ENCODE peak calls at places on chromosomes 13 and 19, in ten cellular contexts. B, D, W, I, Y, V, Z, N, M and O are unnamed samples.

GRCh38 chr13:42812311-42812710 is 30.9 kb downstream of the FAM216B start:
- DNase-seq in Z (no peak), D (no peak), I (no peak), V (no peak), N (no peak), W (no peak), B (no peak), M (no peak), Y (peak), O (no peak)

GRCh38 chr19:38452430-38453366 is 19.2 kb downstream of the RYR1 start:
- DNase-seq in N (peak), Z (no peak), M (no peak), I (no peak), Y (no peak), V (no peak), D (no peak), W (no peak), B (no peak), O (no peak)

GRCh38 chr19:44841255-44841654 is 4.8 kb upstream of the NECTIN2 start:
- DNase-seq in W (peak), B (no peak), Z (no peak), N (no peak), D (no peak), M (no peak), I (no peak), Y (no peak), V (no peak), O (no peak)

GRCh38 chr13:33208290-33208990 is 77.1 kb downstream of the STARD13 start:
- DNase-seq in V (no peak), W (no peak), Y (no peak), N (no peak), M (no peak), D (no peak), Z (no peak), B (no peak), I (no peak), O (no peak)

GRCh38 chr13:23960566-23961156 is 63.4 kb upstream of the C1QTNF9B start:
- DNase-seq in Z (peak), B (no peak), M (no peak), Y (peak), W (no peak), I (no peak), V (no peak), N (no peak), D (no peak), O (no peak)

GRCh38 chr19:572140-572890 is at the start of gene BSG:
- DNase-seq in M (peak), V (peak), W (peak), N (peak), Y (peak), D (peak), Z (peak), I (peak), B (peak), O (peak)

GRCh38 chr19:6476155-6476895 is 5.3 kb downstream of the DENND1C start:
- DNase-seq in Z (peak), W (peak), D (peak), N (peak), M (no peak), I (peak), B (no peak), V (no peak), Y (peak), O (peak)

GRCh38 chr13:29771247-29771646 is 79.2 kb downstream of the UBL3 start:
- DNase-seq in N (no peak), Y (peak), D (no peak), W (no peak), B (no peak), V (no peak), I (peak), Z (peak), M (no peak), O (no peak)

GRCh38 chr13:79445968-79446645 is 34.8 kb upstream of the NDFIP2 start:
- DNase-seq in V (no peak), W (no peak), M (no peak), Y (no peak), D (no peak), I (no peak), Z (no peak), N (no peak), B (no peak), O (no peak)

GRCh38 chr13:41905600-41906254 is 55.2 kb downstream of the VWA8 start:
- DNase-seq in M (no peak), Z (peak), V (no peak), Y (peak), W (no peak), N (no peak), B (no peak), D (no peak), I (peak), O (no peak)

GRCh38 chr13:27006519-27007161 is 165.0 kb downstream of the USP12 start:
- DNase-seq in M (peak), Y (peak), I (no peak), V (no peak), D (no peak), Z (peak), N (peak), W (peak), B (no peak), O (peak)

GRCh38 chr13:73718248-73718647 is 416.0 kb downstream of the KLF12 start:
- DNase-seq in B (no peak), M (no peak), N (no peak), I (no peak), D (no peak), W (no peak), V (no peak), Y (no peak), Z (no peak), O (no peak)

GRCh38 chr19:14150041-14150769 is 13.8 kb upstream of the ASF1B start:
- DNase-seq in Y (no peak), B (no peak), M (no peak), D (no peak), V (no peak), Z (no peak), N (no peak), I (no peak), W (no peak), O (no peak)

GRCh38 chr13:32309312-32309711 is 5.9 kb downstream of the ZAR1L start:
- DNase-seq in D (no peak), W (no peak), Y (no peak), Z (no peak), B (no peak), I (no peak), M (no peak), V (no peak), N (no peak), O (no peak)

GRCh38 chr13:100102042-100102441 is 13.1 kb downstream of the PCCA start:
- DNase-seq in V (no peak), N (no peak), D (no peak), I (no peak), Y (peak), W (no peak), Z (no peak), B (no peak), M (no peak), O (no peak)

GRCh38 chr19:50639121-50640112 is at the start of gene SYT3:
- DNase-seq in Y (peak), V (no peak), M (peak), I (peak), N (peak), Z (peak), D (peak), W (no peak), B (no peak), O (no peak)

GRCh38 chr19:44987148-44987675 is 14.1 kb upstream of the RELB start:
- DNase-seq in W (no peak), V (no peak), N (no peak), D (no peak), M (no peak), Y (no peak), Z (no peak), I (no peak), B (no peak), O (no peak)

GRCh38 chr19:862529-863304 is 3.3 kb downstream of the CFD start:
- DNase-seq in D (peak), M (no peak), Z (peak), I (peak), Y (peak), W (peak), B (no peak), V (peak), N (peak), O (peak)

GRCh38 chr19:22530042-22530441 is 104.1 kb upstream of the ZNF492 start:
- DNase-seq in Z (no peak), M (no peak), I (no peak), D (no peak), V (no peak), B (no peak), N (no peak), W (no peak), Y (no peak), O (no peak)

GRCh38 chr19:54096642-54097106 is 3.9 kb downstream of the OSCAR start:
- DNase-seq in M (peak), I (no peak), W (no peak), B (no peak), N (no peak), Y (peak), D (no peak), V (no peak), Z (peak), O (no peak)

GRCh38 chr19:47719047-47719885 is 6.0 kb downstream of the EHD2 start:
- DNase-seq in D (peak), Y (peak), V (peak), M (peak), W (peak), I (no peak), B (peak), N (peak), Z (peak), O (peak)

GRCh38 chr13:104014803-104015645 is 948.8 kb upstream of the SLC10A2 start:
- DNase-seq in M (no peak), I (no peak), D (no peak), Z (no peak), Y (peak), W (no peak), V (no peak), B (no peak), N (no peak), O (no peak)

GRCh38 chr19:43767316-43767715 is 12.6 kb upstream of the SMG9 start:
- DNase-seq in M (no peak), Y (no peak), W (no peak), I (no peak), Z (no peak), N (no peak), V (no peak), B (no peak), D (no peak), O (no peak)

GRCh38 chr19:41646589-41647204 is 19.8 kb upstream of the CEACAM4 start:
- DNase-seq in B (no peak), D (no peak), Z (peak), Y (no peak), V (no peak), W (no peak), N (no peak), M (no peak), I (no peak), O (no peak)

GRCh38 chr13:74056829-74057564 is 77.2 kb downstream of the KLF12 start:
- DNase-seq in N (no peak), V (no peak), D (peak), M (no peak), B (no peak), Z (no peak), Y (no peak), W (no peak), I (no peak), O (no peak)

GRCh38 chr13:97307882-97308624 is 85.9 kb downstream of the MBNL2 start:
- DNase-seq in B (no peak), Z (peak), D (no peak), V (no peak), W (no peak), Y (peak), N (no peak), I (no peak), M (no peak), O (no peak)

GRCh38 chr13:43297967-43298366 is 274.6 kb downstream of the DNAJC15 start:
- DNase-seq in D (no peak), Y (no peak), Z (no peak), V (no peak), W (no peak), I (no peak), N (no peak), M (no peak), B (no peak), O (no peak)

GRCh38 chr19:989381-990081 is 5.4 kb downstream of the WDR18 start:
- DNase-seq in M (no peak), V (no peak), Z (no peak), Y (no peak), N (peak), I (no peak), D (no peak), B (no peak), W (no peak), O (no peak)

GRCh38 chr13:66969291-66969690 is 260.8 kb downstream of the PCDH9 start:
- DNase-seq in B (no peak), M (no peak), V (no peak), D (no peak), Y (no peak), Z (no peak), W (no peak), N (no peak), I (no peak), O (no peak)

GRCh38 chr13:113965383-113965874 is 8.4 kb downstream of the C13orf46 start:
- DNase-seq in N (no peak), V (no peak), M (no peak), Y (no peak), D (no peak), I (no peak), W (no peak), Z (no peak), B (no peak), O (no peak)

GRCh38 chr13:25489238-25489637 is 117.5 kb downstream of the ATP8A2 start:
- DNase-seq in D (no peak), V (no peak), Z (no peak), N (no peak), B (no peak), I (no peak), W (no peak), Y (peak), M (no peak), O (no peak)

GRCh38 chr19:13764821-13765394 is 586 bp downstream of the MRI1 start:
- DNase-seq in Z (peak), W (no peak), V (no peak), Y (no peak), N (peak), M (no peak), D (no peak), B (no peak), I (no peak), O (no peak)

GRCh38 chr13:38687246-38688229 is 661 bp downstream of the FREM2 start:
- DNase-seq in I (peak), M (peak), D (no peak), B (no peak), Y (peak), W (no peak), Z (peak), N (peak), V (no peak), O (no peak)

GRCh38 chr13:73171242-73171641 is 112.4 kb downstream of the KLF5 start:
- DNase-seq in M (no peak), D (no peak), Z (no peak), W (no peak), V (no peak), I (no peak), Y (no peak), N (no peak), B (no peak), O (no peak)

GRCh38 chr13:112062619-112063308 is 4.2 kb upstream of the SOX1 start:
- DNase-seq in I (no peak), N (no peak), M (no peak), W (no peak), Y (no peak), V (no peak), B (no peak), Z (no peak), D (no peak), O (peak)
- TF ChIP-seq CTCF in I (no peak), N (no peak), M (no peak), W (no peak), Y (no peak), V (no peak), B (no peak), Z (no peak), D (no peak), O (no peak)

DNA sequence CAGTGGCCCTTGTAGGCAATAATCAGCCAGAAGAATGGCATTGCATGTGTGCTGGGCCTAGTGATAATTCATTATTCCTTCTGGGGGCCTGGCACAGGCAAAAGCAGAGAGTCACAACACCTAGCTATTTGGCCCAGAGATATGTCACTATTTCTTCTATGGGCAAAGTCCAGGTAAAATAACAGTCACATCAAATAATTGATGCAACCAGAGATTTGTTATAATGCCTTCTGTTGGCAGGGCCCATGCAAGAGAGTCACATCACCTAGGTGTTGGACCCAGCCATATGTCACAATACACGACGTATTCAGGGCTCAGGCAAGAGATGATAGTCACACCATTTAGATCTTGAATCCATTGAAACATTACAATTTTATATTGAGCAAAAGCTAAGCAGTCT is 66.1 kb downstream of the ZNF726 start:
- DNase-seq in Y (no peak), Z (no peak), I (no peak), B (no peak), M (no peak), V (no peak), D (no peak), N (no peak), W (no peak), O (no peak)
- H3K4me3 ChIP-seq in Y (no peak), Z (no peak), I (no peak), B (no peak), M (no peak), V (no peak), D (no peak), N (no peak), W (no peak), O (no peak)

DNA sequence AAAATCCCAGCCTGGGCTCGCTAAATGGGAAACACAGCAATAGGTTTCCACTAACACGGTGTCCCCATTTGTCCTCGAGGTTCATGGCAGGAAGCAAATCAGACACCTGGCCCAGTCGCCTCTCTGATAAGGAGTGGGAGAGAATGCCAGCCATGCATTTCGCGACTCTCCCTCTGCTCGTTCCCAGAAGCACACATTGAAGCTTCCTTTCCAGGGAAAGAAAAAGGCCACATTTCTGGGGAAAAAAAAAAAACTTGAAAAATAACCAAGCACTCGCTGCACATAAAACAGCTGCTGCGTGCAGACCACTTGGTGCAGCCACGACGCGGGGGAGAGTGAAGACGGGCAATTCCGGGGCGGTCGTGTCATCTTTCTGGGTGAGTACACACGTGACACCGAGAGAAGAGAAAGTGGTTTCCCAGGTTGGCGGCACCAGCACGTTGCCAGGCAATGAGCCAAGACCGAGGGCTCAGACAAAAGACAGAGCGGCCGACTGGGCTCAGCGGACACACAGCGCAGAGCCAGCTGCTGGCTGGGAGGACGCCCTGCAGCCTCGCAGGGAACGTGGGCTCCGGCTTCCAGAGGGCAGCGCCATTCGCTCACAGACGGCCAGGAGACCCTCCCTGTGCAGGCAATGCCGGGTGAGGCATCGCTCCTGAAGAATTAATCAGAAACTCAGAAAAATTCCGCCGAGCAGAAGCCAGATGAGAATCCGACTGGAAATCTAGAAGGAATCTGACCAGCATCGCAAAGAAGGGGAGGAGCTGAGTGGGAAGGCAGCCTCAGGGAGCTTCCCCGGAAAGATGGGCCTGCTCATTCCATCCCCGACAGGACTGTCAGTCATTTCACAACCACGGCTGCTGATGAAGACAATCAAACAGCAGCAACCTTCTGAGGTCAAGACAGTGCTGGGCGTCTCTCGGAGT is 83.2 kb upstream of the IRS2 start:
- DNase-seq in Y (peak), W (peak), D (peak), M (peak), B (peak), V (peak), Z (peak), I (no peak), N (peak), O (no peak)
- TF ChIP-seq CTCF in Y (peak), W (no peak), D (peak), M (no peak), B (peak), V (no peak), Z (no peak), I (no peak), N (no peak), O (no peak)

DNA sequence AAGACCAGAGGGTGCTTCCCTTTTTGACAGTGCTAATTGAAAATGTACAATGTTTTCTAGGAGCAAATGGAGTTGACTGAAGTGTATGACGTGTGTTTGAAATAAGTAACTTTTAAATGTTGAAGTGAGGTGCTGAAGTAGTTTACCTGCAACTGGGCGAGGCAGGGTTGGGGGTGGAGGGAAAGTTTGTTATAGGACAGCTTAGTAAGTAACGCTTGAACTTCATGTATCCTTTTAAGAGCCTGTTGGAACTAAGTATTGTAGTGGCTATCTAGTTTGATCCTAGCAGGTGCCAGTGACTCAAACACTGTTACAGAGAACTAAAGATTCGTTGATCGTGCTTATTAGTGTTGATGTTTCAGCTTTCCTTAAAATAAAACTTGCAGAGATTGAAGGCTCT is 5.9 kb downstream of the SLAIN1 start:
- DNase-seq in M (no peak), Y (no peak), B (no peak), Z (no peak), I (no peak), V (no peak), N (no peak), D (no peak), W (peak), O (no peak)
- H3K4me3 ChIP-seq in M (no peak), Y (no peak), B (no peak), Z (no peak), I (no peak), V (no peak), N (no peak), D (no peak), W (no peak), O (no peak)